ENCODE peak calls at places on chromosomes 16 and 17, in four cellular contexts. C is A549, R is adrenal gland, O is H54. V is an unnamed sample.

GRCh38 chr17:28008526-28008925 is 34.0 kb upstream of the NLK start:
- DNase-seq in C (peak; percentile 21), R (peak; percentile 56), O (no peak), V (no peak)

GRCh38 chr17:38914741-38915638 is 10.4 kb upstream of the LASP1NB start:
- DNase-seq in C (no peak), R (peak; percentile 16), O (no peak), V (no peak)

GRCh38 chr16:64094170-64094960 is 1027.5 kb downstream of the CDH11 start:
- DNase-seq in C (no peak), R (no peak), O (no peak), V (no peak)

GRCh38 chr17:77233635-77234334 is 93.0 kb downstream of the SEC14L1 start:
- DNase-seq in C (peak; percentile 77), R (peak; percentile 50), O (no peak), V (no peak)

GRCh38 chr17:34251186-34251585 is 3.9 kb upstream of the CCL2 start:
- DNase-seq in C (no peak), R (no peak), O (no peak), V (no peak)

GRCh38 chr17:19897901-19898300 is 30.2 kb upstream of the ULK2 start:
- DNase-seq in C (no peak), R (no peak), O (peak; percentile 50), V (no peak)

GRCh38 chr17:32124985-32125847 is 17.1 kb upstream of the RHOT1 start:
- DNase-seq in C (peak; percentile 35), R (no peak), O (no peak), V (no peak)

GRCh38 chr17:19004601-19005441 is at the start of gene FAM83G:
- DNase-seq in C (peak; percentile 90), R (peak; percentile 86), O (peak; percentile 91), V (peak; percentile 42)

GRCh38 chr16:12609937-12610699 is 193.6 kb downstream of the CPPED1 start:
- DNase-seq in C (no peak), R (no peak), O (no peak), V (no peak)

GRCh38 chr16:75764154-75764768 is 38.0 kb upstream of the CPHXL start:
- DNase-seq in C (peak; percentile 58), R (peak; percentile 40), O (peak; percentile 23), V (no peak)

GRCh38 chr16:81505011-81505660 is 60.5 kb downstream of the CMIP start:
- DNase-seq in C (no peak), R (peak; percentile 36), O (no peak), V (no peak)

GRCh38 chr17:50063516-50064252 is 7.8 kb downstream of the ITGA3 start:
- DNase-seq in C (no peak), R (no peak), O (no peak), V (no peak)

GRCh38 chr16:53893731-53894435 is 189.9 kb downstream of the FTO start:
- DNase-seq in C (no peak), R (peak; percentile 42), O (no peak), V (peak; percentile 30)

GRCh38 chr16:21092951-21093350 is 57.7 kb downstream of the DNAH3 start:
- DNase-seq in C (no peak), R (no peak), O (no peak), V (no peak)

GRCh38 chr16:70638814-70639792 is 7.3 kb upstream of the IL34 start:
- DNase-seq in C (no peak), R (peak; percentile 63), O (no peak), V (no peak)

GRCh38 chr16:55735120-55735781 is 79.5 kb downstream of the SLC6A2 start:
- DNase-seq in C (no peak), R (no peak), O (no peak), V (no peak)

DNA sequence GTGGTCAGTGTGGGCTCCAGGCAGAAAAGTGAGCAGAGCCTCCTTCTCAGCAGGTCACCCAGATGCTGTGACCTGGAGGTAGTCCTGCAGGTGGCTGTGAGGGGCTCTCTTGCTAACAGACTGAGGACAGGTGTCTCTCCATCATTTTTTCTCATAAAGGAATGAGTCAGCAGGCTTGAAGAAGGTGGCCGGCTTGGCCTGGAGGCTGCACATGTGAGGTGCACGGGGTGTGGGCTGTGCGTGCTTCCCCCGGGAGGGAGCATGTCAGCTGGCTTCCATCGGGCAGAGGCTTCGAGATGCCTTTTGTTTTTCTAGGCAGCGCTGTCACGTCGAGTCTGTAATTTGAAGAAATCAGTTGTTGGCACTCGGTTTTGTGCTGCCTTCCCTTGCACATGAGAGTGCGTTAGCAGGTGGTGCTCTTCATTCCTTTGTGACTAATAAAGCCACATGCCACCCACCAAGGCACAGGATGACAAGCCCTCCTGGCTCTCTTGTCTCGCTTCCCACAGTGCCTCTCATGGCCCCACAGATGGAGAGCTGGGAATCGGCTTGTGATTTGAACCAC is 89.8 kb downstream of the NPIPB11 start:
- DNase-seq in C (no peak), R (no peak), O (no peak), V (no peak)
- TF ChIP-seq POLR2A in C (no peak), R (no peak), O (no peak), V (no peak)

DNA sequence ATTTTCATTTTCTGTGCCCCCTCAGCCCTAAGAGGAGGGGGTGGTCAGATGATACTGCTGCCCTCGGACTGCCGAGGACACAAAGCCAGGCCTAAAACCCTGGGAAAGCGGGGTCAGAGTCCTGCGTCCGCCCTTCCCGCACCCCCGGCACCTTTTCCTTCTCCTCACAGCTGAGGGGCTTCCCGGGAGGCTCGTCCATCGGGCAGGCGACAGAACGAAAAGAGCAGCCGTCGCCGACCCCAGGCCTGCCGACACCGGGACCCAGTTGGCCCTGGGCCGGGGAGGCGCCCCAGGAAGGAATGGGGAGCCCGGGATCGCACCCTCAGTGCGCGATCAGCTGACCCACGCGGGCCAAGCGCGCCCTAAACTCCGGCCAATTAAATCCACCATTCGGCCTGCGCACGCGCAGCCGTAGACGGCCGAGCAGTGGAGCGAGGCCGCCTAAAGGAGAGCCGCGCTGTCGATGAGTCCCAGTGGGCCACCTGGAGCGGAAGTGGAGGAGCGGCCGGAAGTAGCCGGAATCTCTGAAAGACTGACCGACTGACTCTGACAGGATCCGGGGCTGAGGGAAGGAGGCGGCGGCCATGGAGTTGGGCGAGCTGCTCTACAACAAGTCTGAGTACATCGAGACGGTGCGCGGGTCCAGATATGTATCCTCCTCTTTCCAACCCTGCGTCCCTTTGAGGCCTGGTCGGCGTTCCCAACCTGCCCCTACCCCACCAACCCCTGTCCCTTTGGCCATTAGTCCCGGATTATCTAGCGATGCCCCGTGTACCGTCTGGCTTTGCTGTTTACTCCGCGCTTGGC is at the start of the genes DCTN5 and PALB2:
- DNase-seq in C (peak; percentile 95), R (peak; percentile 94), O (peak; percentile 78), V (peak; percentile 94)
- TF ChIP-seq POLR2A in C (peak; percentile 57), R (no peak), O (peak; percentile 48), V (peak; percentile 67)

GRCh38 chr16:27406729-27407128 is 4.8 kb downstream of the IL21R start:
- DNase-seq in C (no peak), R (no peak), O (no peak), V (no peak)

GRCh38 chr16:27403601-27403992 is 1.6 kb downstream of the IL21R start:
- DNase-seq in C (no peak), R (no peak), O (no peak), V (no peak)

GRCh38 chr16:27407158-27407557 is 5.2 kb downstream of the IL21R start:
- DNase-seq in C (no peak), R (no peak), O (no peak), V (no peak)

GRCh38 chr16:27404163-27404823 is 2.3 kb downstream of the IL21R start:
- DNase-seq in C (no peak), R (no peak), O (no peak), V (no peak)

GRCh38 chr16:27405546-27406451 is 3.8 kb downstream of the IL21R start:
- DNase-seq in C (no peak), R (no peak), O (no peak), V (no peak)
- TF ChIP-seq POLR2A in C (no peak), R (no peak), O (no peak), V (no peak)

DNA sequence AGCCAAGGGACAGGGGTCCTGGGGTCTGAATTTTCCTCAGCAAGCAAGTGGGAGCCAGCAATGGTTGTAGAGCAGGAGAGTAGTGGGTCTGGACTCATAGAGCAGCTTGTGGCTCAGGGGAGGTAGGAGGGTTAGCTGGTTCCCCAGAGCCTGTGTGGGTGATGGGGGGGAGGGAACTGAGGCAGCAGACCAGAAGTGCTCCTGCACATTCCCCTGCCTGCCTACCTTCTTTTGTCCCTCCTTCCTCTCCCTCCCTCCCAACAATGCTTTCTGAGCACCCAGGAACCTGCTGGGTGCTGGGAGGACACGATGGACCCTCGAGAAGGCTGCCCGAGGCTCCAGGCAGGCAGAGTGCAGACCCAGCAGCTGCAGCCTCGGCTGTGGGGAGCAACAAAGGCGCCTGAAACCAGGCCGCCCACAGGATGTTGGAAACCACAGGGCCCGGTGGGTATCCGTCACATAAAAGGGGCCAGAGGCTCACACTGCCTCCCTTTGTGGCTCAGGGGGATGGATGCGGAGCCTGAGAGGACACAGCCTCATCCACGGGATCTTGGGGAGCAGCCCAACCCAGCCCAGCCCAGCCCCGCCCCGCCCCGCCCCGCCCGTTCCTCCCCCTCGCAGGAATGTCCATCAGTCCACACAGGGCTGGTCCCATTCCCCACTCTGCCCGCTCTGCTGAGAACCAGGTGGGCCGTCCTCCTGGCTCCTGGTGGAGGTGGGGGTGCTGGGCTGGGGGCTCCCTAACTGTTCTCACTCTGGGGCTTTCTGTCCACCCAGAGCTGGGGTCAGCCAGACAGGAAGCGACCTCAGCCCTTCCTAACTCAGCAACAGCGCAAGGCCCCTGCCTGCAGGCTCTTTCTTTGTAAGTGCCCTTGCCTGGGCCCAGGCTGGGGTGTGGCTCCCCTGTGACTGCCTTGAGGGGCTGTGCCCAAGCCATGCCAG is 1.7 kb upstream of the NLRC3 start:
- DNase-seq in C (no peak), R (no peak), O (peak; percentile 67), V (no peak)
- TF ChIP-seq POLR2A in C (no peak), R (no peak), O (no peak), V (no peak)

GRCh38 chr17:47959825-47960655 is 2.4 kb upstream of the PRR15L start:
- DNase-seq in C (no peak), R (no peak), O (no peak), V (no peak)

GRCh38 chr17:47955497-47956461 is 1.9 kb downstream of the PRR15L start:
- DNase-seq in C (no peak), R (no peak), O (no peak), V (no peak)

GRCh38 chr17:47961406-47961805 is 3.7 kb upstream of the PRR15L start:
- DNase-seq in C (no peak), R (no peak), O (no peak), V (no peak)

GRCh38 chr17:47956818-47957590 is 679 bp downstream of the PRR15L start:
- DNase-seq in C (no peak), R (no peak), O (no peak), V (no peak)

GRCh38 chr17:47957591-47958490 is at the start of gene PRR15L:
- DNase-seq in C (no peak), R (no peak), O (no peak), V (no peak)
- TF ChIP-seq POLR2A in C (no peak), R (no peak), O (no peak), V (no peak)

DNA sequence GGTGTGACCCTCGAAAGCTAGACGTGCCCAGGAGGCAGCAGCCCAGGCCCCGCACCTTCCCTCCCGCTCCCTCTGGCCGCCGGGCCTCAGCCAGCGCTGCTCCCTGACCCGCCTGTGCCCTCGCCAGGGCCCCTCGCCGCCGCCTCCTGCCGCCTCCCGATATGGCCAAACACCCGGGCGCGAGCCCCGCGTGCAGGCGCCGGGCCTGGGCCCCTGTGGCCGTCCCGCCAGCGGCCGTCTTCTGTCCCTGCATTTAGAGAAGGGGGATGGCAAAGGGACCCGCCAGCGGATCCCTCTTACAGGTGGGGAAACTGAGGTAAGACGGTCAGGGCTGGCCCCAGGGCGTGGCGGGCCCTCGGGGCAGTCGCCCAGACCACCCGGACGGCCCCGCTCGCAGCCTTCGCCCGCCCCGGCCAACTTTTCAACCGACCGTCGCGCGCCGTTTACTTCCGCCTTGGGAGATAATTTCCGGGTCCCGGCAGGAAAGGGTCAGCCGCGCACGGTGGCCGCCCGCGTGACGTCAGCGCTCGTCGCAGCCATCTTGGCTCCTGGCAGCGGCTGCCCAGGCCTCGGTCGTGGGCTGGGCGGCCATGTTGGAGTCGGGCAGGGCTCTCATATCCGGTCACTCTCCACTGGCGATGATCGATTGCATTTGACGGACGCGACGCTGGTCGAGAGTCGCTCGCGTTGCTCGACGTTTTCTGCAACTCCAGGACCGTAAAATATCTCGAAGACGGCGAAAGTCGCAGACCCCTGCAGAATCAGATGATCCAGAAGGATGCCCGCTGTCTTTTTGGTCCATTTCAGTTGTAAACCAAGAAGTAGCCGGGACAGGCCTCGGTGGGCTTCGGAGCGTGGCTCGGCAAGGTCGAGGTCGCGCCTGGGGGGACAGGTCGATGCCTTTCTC is 7.1 kb upstream of the GNG13 start:
- DNase-seq in C (peak; percentile 83), R (peak; percentile 96), O (peak; percentile 94), V (peak; percentile 58)
- TF ChIP-seq POLR2A in C (peak; percentile 23), R (peak; percentile 36), O (peak; percentile 42), V (peak; percentile 42)